ENCODE peak calls at places on chromosomes 1 and 21, in ten cellular contexts. U, N, K, H, D, A, M, X, R and G are unnamed samples.

GRCh38 chr1:200488375-200489165 is 78.7 kb upstream of the ZNF281 start:
- DNase-seq in U (no peak), N (peak), K (peak), H (peak), D (peak), A (peak), M (peak), X (peak), R (peak), G (peak)

GRCh38 chr21:28640326-28640725 is 352.4 kb downstream of the LTN1 start:
- DNase-seq in U (no peak), N (no peak), K (no peak), H (no peak), D (no peak), A (no peak), M (no peak), X (no peak), R (no peak), G (no peak)

GRCh38 chr1:234001817-234002216 is 97.3 kb downstream of the SLC35F3 start:
- DNase-seq in U (no peak), N (no peak), K (no peak), H (no peak), D (no peak), A (no peak), M (no peak), X (no peak), R (no peak), G (no peak)

GRCh38 chr21:42162831-42163510 is 56.0 kb upstream of the ABCG1 start:
- DNase-seq in U (no peak), N (peak), K (no peak), H (no peak), D (no peak), A (no peak), M (no peak), X (no peak), R (peak), G (no peak)

GRCh38 chr1:7375329-7375728 is 395.8 kb upstream of the VAMP3 start:
- DNase-seq in U (no peak), N (no peak), K (no peak), H (no peak), D (no peak), A (no peak), M (no peak), X (no peak), R (no peak), G (no peak)

GRCh38 chr1:9075023-9075422 is 5.6 kb upstream of the SLC2A5 start:
- DNase-seq in U (no peak), N (no peak), K (no peak), H (no peak), D (no peak), A (no peak), M (no peak), X (no peak), R (no peak), G (no peak)

GRCh38 chr1:109482796-109483638 is 688 bp upstream of the ATXN7L2 start:
- DNase-seq in U (peak), N (no peak), K (no peak), H (no peak), D (peak), A (no peak), M (peak), X (no peak), R (peak), G (no peak)

GRCh38 chr1:53552981-53553733 is 94.0 kb downstream of the DMRTB1 start:
- DNase-seq in U (no peak), N (no peak), K (no peak), H (no peak), D (no peak), A (no peak), M (no peak), X (no peak), R (no peak), G (no peak)

GRCh38 chr1:54506594-54506993 is 41.4 kb upstream of the ACOT11 start:
- DNase-seq in U (no peak), N (peak), K (no peak), H (no peak), D (no peak), A (no peak), M (no peak), X (no peak), R (peak), G (peak)